ENCODE peak calls at places on chromosomes 12 and 14, in four cellular contexts. One of them, this sample, is unnamed.

GRCh38 chr12:49428652-49429549 is 61.6 kb downstream of the SPATS2 start:
- DNase-seq in HepG2: no peak
- DNase-seq in K562: peak
- DNase-seq in GM12878: peak
- DNase-seq in this sample: no peak

GRCh38 chr12:107372229-107372658 is 278.9 kb upstream of the CRY1 start:
- DNase-seq in HepG2: no peak
- DNase-seq in K562: no peak
- DNase-seq in GM12878: no peak
- DNase-seq in this sample: no peak

GRCh38 chr12:109723311-109723791 is 9.7 kb downstream of the FAM222A start:
- DNase-seq in HepG2: no peak
- DNase-seq in K562: no peak
- DNase-seq in GM12878: no peak
- DNase-seq in this sample: no peak

GRCh38 chr12:89824822-89825221 is 116.2 kb upstream of the ATP2B1 start:
- DNase-seq in HepG2: no peak
- DNase-seq in K562: no peak
- DNase-seq in GM12878: no peak
- DNase-seq in this sample: no peak

GRCh38 chr12:112728909-112729308 is 62.6 kb upstream of the RPH3A start:
- DNase-seq in HepG2: no peak
- DNase-seq in K562: no peak
- DNase-seq in GM12878: no peak
- DNase-seq in this sample: no peak

GRCh38 chr14:39988939-39989338 is 556.7 kb upstream of the FBXO33 start:
- DNase-seq in HepG2: peak
- DNase-seq in K562: no peak
- DNase-seq in GM12878: no peak
- DNase-seq in this sample: no peak

GRCh38 chr12:101690544-101691118 is 6.8 kb upstream of the CHPT1 start:
- DNase-seq in HepG2: no peak
- DNase-seq in K562: no peak
- DNase-seq in GM12878: no peak
- DNase-seq in this sample: no peak

GRCh38 chr12:11795910-11796459 is 146.5 kb downstream of the ETV6 start:
- DNase-seq in HepG2: peak
- DNase-seq in K562: peak
- DNase-seq in GM12878: no peak
- DNase-seq in this sample: no peak

GRCh38 chr12:123055281-123055766 is 74.8 kb downstream of the ARL6IP4 start:
- DNase-seq in HepG2: no peak
- DNase-seq in K562: no peak
- DNase-seq in GM12878: no peak
- DNase-seq in this sample: no peak

GRCh38 chr12:66550626-66551025 is 128.2 kb downstream of the GRIP1 start:
- DNase-seq in HepG2: no peak
- DNase-seq in K562: no peak
- DNase-seq in GM12878: no peak
- DNase-seq in this sample: no peak

GRCh38 chr14:70317969-70318634 is 41.4 kb downstream of the COX16 start:
- DNase-seq in HepG2: peak
- DNase-seq in K562: peak
- DNase-seq in GM12878: peak
- DNase-seq in this sample: peak

GRCh38 chr14:103576371-103577024 is 13.7 kb downstream of the COA8 start:
- DNase-seq in HepG2: no peak
- DNase-seq in K562: no peak
- DNase-seq in GM12878: no peak
- DNase-seq in this sample: peak

GRCh38 chr14:72617391-72618011 is 276.4 kb downstream of the DPF3 start:
- DNase-seq in HepG2: no peak
- DNase-seq in K562: no peak
- DNase-seq in GM12878: no peak
- DNase-seq in this sample: no peak
- TF ChIP-seq TCF7 in HepG2: no peak
- TF ChIP-seq TCF7 in K562: no peak
- TF ChIP-seq TCF7 in GM12878: no peak
- TF ChIP-seq TCF7 in this sample: no peak

DNA sequence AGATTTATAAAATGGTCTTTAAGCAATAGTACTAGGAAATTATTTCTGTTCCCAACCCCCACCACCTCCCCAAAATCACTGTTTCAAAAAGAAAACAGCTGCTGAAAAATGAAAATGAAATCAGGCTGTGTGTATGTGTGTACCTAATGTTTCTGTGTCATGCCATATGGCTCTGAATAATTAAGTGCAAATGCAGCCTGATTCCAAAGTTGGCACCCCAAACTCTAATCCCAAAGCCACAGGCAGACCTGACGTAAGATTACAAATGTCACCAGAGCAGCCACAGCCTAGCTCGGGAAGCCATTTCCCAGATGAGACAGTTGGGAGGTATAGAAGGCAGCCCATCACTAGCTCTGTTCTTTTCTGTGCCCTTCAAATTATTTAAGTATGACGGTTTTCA is 175.5 kb downstream of the MED13L start:
- DNase-seq in HepG2: no peak
- DNase-seq in K562: no peak
- DNase-seq in GM12878: no peak
- DNase-seq in this sample: no peak
- TF ChIP-seq MAX in HepG2: no peak
- TF ChIP-seq MAX in K562: no peak
- TF ChIP-seq MAX in GM12878: no peak
- TF ChIP-seq MAX in this sample: no peak

GRCh38 chr12:25245491-25245890 is 5.2 kb downstream of the KRAS start:
- DNase-seq in HepG2: no peak
- DNase-seq in K562: peak
- DNase-seq in GM12878: no peak
- DNase-seq in this sample: no peak

GRCh38 chr12:25236190-25236589 is 14.5 kb downstream of the KRAS start:
- DNase-seq in HepG2: no peak
- DNase-seq in K562: no peak
- DNase-seq in GM12878: no peak
- DNase-seq in this sample: no peak

GRCh38 chr12:25236626-25237025 is 14.1 kb downstream of the KRAS start:
- DNase-seq in HepG2: no peak
- DNase-seq in K562: no peak
- DNase-seq in GM12878: no peak
- DNase-seq in this sample: no peak

GRCh38 chr12:25242981-25243764 is 7.6 kb downstream of the KRAS start:
- DNase-seq in HepG2: no peak
- DNase-seq in K562: no peak
- DNase-seq in GM12878: no peak
- DNase-seq in this sample: no peak

GRCh38 chr12:25241171-25242020 is 9.3 kb downstream of the KRAS start:
- DNase-seq in HepG2: peak
- DNase-seq in K562: no peak
- DNase-seq in GM12878: no peak
- DNase-seq in this sample: no peak
- TF ChIP-seq TCF7 in HepG2: no peak
- TF ChIP-seq TCF7 in K562: no peak
- TF ChIP-seq TCF7 in GM12878: no peak
- TF ChIP-seq TCF7 in this sample: no peak

DNA sequence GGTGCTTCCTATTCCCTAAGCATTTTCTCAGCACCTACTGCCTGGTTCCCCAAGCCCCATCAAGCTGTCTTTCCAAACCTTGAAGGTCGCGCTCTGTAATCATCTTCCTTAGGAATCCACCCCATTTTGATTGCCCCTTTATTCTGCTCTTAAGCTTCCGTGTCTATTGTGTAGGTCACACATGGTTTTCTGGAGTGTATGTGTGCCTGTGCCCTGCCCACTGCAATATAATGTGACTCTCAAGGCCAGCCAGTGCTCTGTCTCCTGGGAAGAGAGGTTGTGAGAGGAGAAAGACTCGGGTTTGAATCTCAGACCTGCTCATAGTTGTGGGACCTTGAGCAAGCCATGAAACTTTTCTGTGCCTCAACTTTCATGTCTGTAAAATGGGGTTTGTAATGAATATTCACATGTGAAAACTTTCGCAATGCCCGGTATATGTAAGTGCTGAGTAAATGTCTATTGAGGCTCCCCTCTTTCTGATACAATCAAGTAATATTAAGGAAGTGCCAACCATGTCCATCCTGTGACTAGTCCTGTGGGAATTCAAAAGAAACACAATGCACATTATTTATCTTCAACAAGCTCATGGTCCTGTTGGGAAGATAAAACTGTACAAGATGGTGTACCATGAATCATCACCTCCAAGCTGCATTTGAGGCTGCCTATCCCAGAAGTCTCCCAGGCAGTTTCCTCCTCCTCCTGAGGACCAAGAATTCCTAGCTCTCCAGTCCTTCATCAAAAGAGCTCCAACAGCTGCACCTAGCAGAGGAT is 774 bp upstream of the KRT75 start:
- DNase-seq in HepG2: no peak
- DNase-seq in K562: no peak
- DNase-seq in GM12878: no peak
- DNase-seq in this sample: no peak
- TF ChIP-seq MAX in HepG2: no peak
- TF ChIP-seq MAX in K562: no peak
- TF ChIP-seq MAX in GM12878: no peak
- TF ChIP-seq MAX in this sample: no peak

DNA sequence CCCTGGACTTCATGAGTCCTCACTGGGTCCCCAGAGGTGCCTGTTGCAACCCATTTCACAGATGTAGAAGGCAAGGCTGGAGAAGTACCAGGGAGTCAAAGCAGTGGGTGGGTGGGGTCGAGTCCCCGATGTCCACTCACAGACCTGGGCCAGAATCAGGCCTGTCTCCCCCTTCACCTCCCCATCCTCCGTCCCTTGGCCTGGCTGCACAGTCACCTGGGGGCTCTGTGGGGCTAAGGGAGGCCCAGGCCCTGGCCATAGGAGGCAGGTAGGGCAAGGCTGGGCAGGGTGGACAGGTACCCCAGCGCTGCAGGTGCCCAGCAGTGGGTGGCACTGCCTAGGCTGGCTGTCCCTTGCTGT is 29.5 kb downstream of the RTL1 start:
- DNase-seq in HepG2: no peak
- DNase-seq in K562: no peak
- DNase-seq in GM12878: no peak
- DNase-seq in this sample: no peak
- TF ChIP-seq TCF7 in HepG2: no peak
- TF ChIP-seq TCF7 in K562: no peak
- TF ChIP-seq TCF7 in GM12878: no peak
- TF ChIP-seq TCF7 in this sample: no peak